ENCODE peak calls at places on chromosomes 3 and 15, in four cellular contexts. O is GM23338, M is breast epithelium, W is HepG2. Q is an unnamed sample.

GRCh38 chr15:24269923-24270322 is 405.7 kb upstream of the NPAP1 start:
- DNase-seq in O (no peak), M (no peak), W (no peak), Q (no peak)

GRCh38 chr15:77497942-77498361 is 77.3 kb downstream of the HMG20A start:
- DNase-seq in O (no peak), M (no peak), W (no peak), Q (no peak)

GRCh38 chr3:17412950-17413530 is 329.4 kb downstream of the TBC1D5 start:
- DNase-seq in O (peak), M (no peak), W (peak), Q (no peak)

GRCh38 chr3:5126586-5126985 is 4.5 kb downstream of the ARL8B start:
- DNase-seq in O (no peak), M (no peak), W (no peak), Q (no peak)

GRCh38 chr15:31211353-31211752 is 109.8 kb upstream of the TRPM1 start:
- DNase-seq in O (no peak), M (no peak), W (no peak), Q (no peak)

GRCh38 chr3:62622553-62623174 is 249.3 kb upstream of the FEZF2 start:
- DNase-seq in O (peak), M (no peak), W (peak), Q (peak)

GRCh38 chr3:72429589-72430362 is 418.5 kb downstream of the SHQ1 start:
- DNase-seq in O (no peak), M (no peak), W (no peak), Q (no peak)

GRCh38 chr3:10783360-10784346 is 32.4 kb upstream of the SLC6A11 start:
- DNase-seq in O (peak), M (no peak), W (peak), Q (no peak)

GRCh38 chr15:56207711-56208110 is 36.0 kb downstream of the RFX7 start:
- DNase-seq in O (no peak), M (no peak), W (no peak), Q (no peak)

GRCh38 chr3:160667452-160667851 is 9.5 kb upstream of the ARL14 start:
- DNase-seq in O (no peak), M (no peak), W (no peak), Q (no peak)

GRCh38 chr15:84685304-84685703 is 27.3 kb upstream of the NMB start:
- DNase-seq in O (no peak), M (no peak), W (no peak), Q (no peak)

GRCh38 chr3:130773371-130773770 is 26.7 kb upstream of the PIK3R4 start:
- DNase-seq in O (no peak), M (no peak), W (no peak), Q (no peak)

GRCh38 chr15:82647835-82648256 is 683 bp upstream of the CPEB1 start:
- DNase-seq in O (peak), M (no peak), W (no peak), Q (no peak)

GRCh38 chr3:157239082-157239704 is 79.2 kb upstream of the CCNL1 start:
- DNase-seq in O (peak), M (no peak), W (peak), Q (no peak)

GRCh38 chr15:23857028-23857641 is 170.0 kb upstream of the NDN start:
- DNase-seq in O (peak), M (no peak), W (peak), Q (no peak)

GRCh38 chr3:128547368-128547987 is 54.5 kb upstream of the GATA2 start:
- DNase-seq in O (no peak), M (no peak), W (no peak), Q (no peak)

GRCh38 chr3:43998841-43999805 is 242.6 kb upstream of the TOPAZ1 start:
- DNase-seq in O (peak), M (no peak), W (no peak), Q (no peak)

GRCh38 chr3:187914231-187914630 is 169.0 kb upstream of the BCL6 start:
- DNase-seq in O (no peak), M (peak), W (peak), Q (no peak)

GRCh38 chr3:171173732-171174131 is 147.2 kb upstream of the SLC2A2 start:
- DNase-seq in O (peak), M (no peak), W (no peak), Q (no peak)

GRCh38 chr15:89448825-89449224 is 47.6 kb downstream of the RHCG start:
- DNase-seq in O (no peak), M (no peak), W (no peak), Q (no peak)

GRCh38 chr3:159775372-159775961 is 213.2 kb upstream of the IL12A start:
- DNase-seq in O (peak), M (no peak), W (no peak), Q (no peak)

GRCh38 chr3:63869929-63870328 is 6.3 kb downstream of the ATXN7 start:
- DNase-seq in O (no peak), M (no peak), W (no peak), Q (no peak)

GRCh38 chr15:100663066-100663465 is 60.7 kb downstream of the ASB7 start:
- DNase-seq in O (peak), M (no peak), W (no peak), Q (no peak)

GRCh38 chr3:148922467-148922866 is 57.4 kb downstream of the CPA3 start:
- DNase-seq in O (no peak), M (no peak), W (no peak), Q (no peak)

GRCh38 chr3:102141096-102141912 is 292.0 kb downstream of the NFKBIZ start:
- DNase-seq in O (no peak), M (no peak), W (no peak), Q (peak)

GRCh38 chr3:187593347-187593850 is 76.8 kb downstream of the SST start:
- DNase-seq in O (no peak), M (no peak), W (no peak), Q (no peak)

GRCh38 chr3:102570551-102570950 is 135.7 kb downstream of the ZPLD1 start:
- DNase-seq in O (no peak), M (no peak), W (no peak), Q (no peak)

GRCh38 chr15:39896837-39897236 is 23.2 kb downstream of the GPR176 start:
- DNase-seq in O (no peak), M (no peak), W (no peak), Q (no peak)

GRCh38 chr3:55556622-55557531 is 69.8 kb upstream of the WNT5A start:
- DNase-seq in O (no peak), M (no peak), W (no peak), Q (no peak)

GRCh38 chr15:64776402-64776786 is 1.0 kb upstream of the RBPMS2 start:
- DNase-seq in O (peak), M (no peak), W (no peak), Q (no peak)

GRCh38 chr3:157063926-157064325 is 96.0 kb downstream of the CCNL1 start:
- DNase-seq in O (no peak), M (no peak), W (no peak), Q (no peak)

GRCh38 chr3:183381179-183381578 is 47.2 kb downstream of the MCF2L2 start:
- DNase-seq in O (no peak), M (no peak), W (no peak), Q (no peak)

GRCh38 chr3:126345231-126345630 is 12.0 kb downstream of the KLF15 start:
- DNase-seq in O (no peak), M (no peak), W (no peak), Q (no peak)

GRCh38 chr3:140006331-140006730 is 71.3 kb downstream of the CLSTN2 start:
- DNase-seq in O (no peak), M (no peak), W (no peak), Q (no peak)

GRCh38 chr3:137202941-137203340 is 245.2 kb downstream of the IL20RB start:
- DNase-seq in O (no peak), M (no peak), W (peak), Q (no peak)

GRCh38 chr3:31680072-31680870 is 147.5 kb downstream of the STT3B start:
- DNase-seq in O (peak), M (no peak), W (peak), Q (no peak)

GRCh38 chr3:36763850-36764703 is at the start of gene DCLK3:
- DNase-seq in O (peak), M (no peak), W (no peak), Q (no peak)

GRCh38 chr3:36765104-36765503 is 751 bp upstream of the DCLK3 start:
- DNase-seq in O (no peak), M (no peak), W (no peak), Q (no peak)

GRCh38 chr3:36764704-36765038 is 318 bp upstream of the DCLK3 start:
- DNase-seq in O (no peak), M (no peak), W (no peak), Q (no peak)

GRCh38 chr3:36763111-36763849 is 1.1 kb downstream of the DCLK3 start:
- DNase-seq in O (peak), M (no peak), W (no peak), Q (no peak)
- H3K4me3 ChIP-seq in O (peak), M (peak), W (no peak), Q (peak)

GRCh38 chr15:49622561-49622960 is 1.7 kb downstream of the DTWD1 start:
- DNase-seq in O (peak), M (no peak), W (no peak), Q (no peak)

GRCh38 chr15:49625460-49626036 is 4.7 kb downstream of the DTWD1 start:
- DNase-seq in O (peak), M (no peak), W (no peak), Q (no peak)

GRCh38 chr15:49620658-49621326 is at the start of the genes DTWD1 and FAM227B:
- DNase-seq in O (peak), M (peak), W (peak), Q (peak)

GRCh38 chr15:49621327-49622210 is 721 bp downstream of the DTWD1 start:
- DNase-seq in O (peak), M (no peak), W (no peak), Q (no peak)

DNA sequence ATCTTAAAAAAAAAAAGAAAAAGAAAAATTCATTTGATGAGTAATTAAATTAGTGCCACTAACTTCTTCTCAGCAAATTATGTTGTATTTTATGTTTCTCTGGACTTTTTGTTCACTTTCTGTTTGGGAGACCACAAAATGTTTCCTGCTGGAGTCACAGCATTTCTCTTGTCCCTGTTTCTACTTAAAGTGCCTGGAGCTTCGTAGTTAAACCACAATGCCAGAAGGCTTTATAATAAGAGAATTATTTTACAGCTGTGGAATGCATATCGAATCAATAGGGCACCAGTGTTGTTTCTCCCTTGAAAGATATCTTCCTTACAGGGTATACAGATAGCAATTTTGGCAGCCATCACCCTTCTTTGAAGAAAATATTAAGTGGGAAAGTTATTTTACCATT is 3.2 kb downstream of the DTWD1 start:
- DNase-seq in O (no peak), M (no peak), W (no peak), Q (peak)
- H3K27ac ChIP-seq in O (no peak), M (peak), W (no peak), Q (peak)

GRCh38 chr15:68352401-68353062 is 75.0 kb downstream of the FEM1B start:
- DNase-seq in O (no peak), M (no peak), W (no peak), Q (no peak)
- TF ChIP-seq POLR2AphosphoS5 in O (no peak), M (no peak), W (no peak), Q (no peak)

GRCh38 chr15:59993950-59994401 is 10.1 kb upstream of the FOXB1 start:
- DNase-seq in O (peak), M (no peak), W (no peak), Q (no peak)
- H3K4me3 ChIP-seq in O (peak), M (no peak), W (no peak), Q (no peak)

GRCh38 chr3:40843208-40843624 is 318.5 kb downstream of the ZNF621 start:
- DNase-seq in O (no peak), M (no peak), W (peak), Q (no peak)

GRCh38 chr3:40842714-40843113 is 318.0 kb downstream of the ZNF621 start:
- DNase-seq in O (no peak), M (no peak), W (no peak), Q (no peak)

GRCh38 chr3:40843851-40844548 is 319.2 kb downstream of the ZNF621 start:
- DNase-seq in O (peak), M (no peak), W (peak), Q (no peak)

GRCh38 chr3:40841131-40841530 is 316.4 kb downstream of the ZNF621 start:
- DNase-seq in O (no peak), M (no peak), W (no peak), Q (no peak)

DNA sequence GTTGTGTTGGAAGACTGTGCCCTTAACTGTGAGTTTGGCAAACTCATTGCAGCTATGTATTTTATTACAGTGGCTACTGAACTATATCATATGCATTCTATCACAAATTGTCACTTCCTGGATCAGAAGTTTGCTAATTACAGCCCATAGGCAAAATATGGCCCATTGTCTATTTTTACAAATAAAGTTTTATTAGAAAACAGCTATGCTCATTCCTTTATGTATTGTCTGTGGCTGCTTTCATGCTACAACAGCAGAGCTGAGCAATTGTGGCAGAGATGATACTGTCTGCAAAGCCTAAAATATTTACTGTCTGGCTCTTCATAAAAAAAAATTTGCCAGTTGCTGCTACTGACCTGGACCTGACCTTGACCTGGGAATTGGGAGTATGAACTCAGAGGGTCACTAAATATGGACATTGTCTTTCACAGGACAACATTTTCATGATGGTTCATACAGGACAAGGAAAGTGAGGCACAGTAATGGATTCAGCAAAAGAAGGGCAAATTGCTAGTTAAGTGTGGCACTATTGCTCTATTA is 316.9 kb downstream of the ZNF621 start:
- DNase-seq in O (no peak), M (no peak), W (peak), Q (no peak)
- H3K27ac ChIP-seq in O (no peak), M (no peak), W (peak), Q (no peak)

GRCh38 chr3:46913644-46914043 is 36.1 kb downstream of the PTH1R start:
- DNase-seq in O (no peak), M (peak), W (no peak), Q (peak)
- TF ChIP-seq POLR2AphosphoS5 in O (peak), M (no peak), W (no peak), Q (peak)

GRCh38 chr3:184765047-184765729 is 46.8 kb upstream of the VPS8 start:
- DNase-seq in O (no peak), M (no peak), W (no peak), Q (no peak)
- H3K4me3 ChIP-seq in O (no peak), M (no peak), W (no peak), Q (no peak)